ENCODE peak calls at places on chromosomes 16 and 17, in nine cellular contexts. H is IMR-90; L is lung; Z is heart right ventricle; Q is PC-9; U is stomach; Y is MM.1S; W is right lobe of liver; P is CD8-positive, alpha-beta T cell. D is an unnamed sample. For H3K36me3, the result is how much of the 10 kb centered on the place peaks cover.

GRCh38 chr16:48596326-48596725 is 13.7 kb downstream of the N4BP1 start:
- DNase-seq in H (no peak), L (no peak), Z (no peak), Q (no peak), U (no peak), Y (peak), W (no peak), P (peak), D (no peak)

GRCh38 chr17:78674595-78675315 is 97.6 kb upstream of the DNAH17 start:
- DNase-seq in H (no peak), L (no peak), Z (no peak), Q (no peak), U (no peak), Y (no peak), W (no peak), P (no peak), D (no peak)

GRCh38 chr16:80570106-80570478 is 29.3 kb downstream of the DYNLRB2 start:
- DNase-seq in H (peak), L (no peak), Z (no peak), Q (no peak), U (no peak), Y (no peak), W (no peak), P (no peak), D (peak)

GRCh38 chr16:12449795-12450194 is 353.9 kb downstream of the CPPED1 start:
- DNase-seq in H (peak), L (no peak), Z (no peak), Q (no peak), U (no peak), Y (no peak), W (no peak), P (no peak), D (peak)

GRCh38 chr16:11681977-11682654 is 13.9 kb downstream of the SNN start:
- DNase-seq in H (no peak), L (no peak), Z (no peak), Q (no peak), U (peak), Y (peak), W (no peak), P (no peak), D (no peak)

GRCh38 chr16:74691093-74691855 is 9.4 kb downstream of the MLKL start:
- DNase-seq in H (peak), L (no peak), Z (no peak), Q (no peak), U (no peak), Y (no peak), W (no peak), P (no peak), D (no peak)

GRCh38 chr17:7363311-7363710 is 8.4 kb downstream of the TMEM95 start:
- DNase-seq in H (peak), L (no peak), Z (no peak), Q (no peak), U (no peak), Y (no peak), W (no peak), P (no peak), D (peak)

GRCh38 chr16:19664166-19664565 is 53.9 kb downstream of the KNOP1 start:
- DNase-seq in H (no peak), L (no peak), Z (no peak), Q (no peak), U (no peak), Y (no peak), W (no peak), P (no peak), D (no peak)

GRCh38 chr17:45973099-45973838 is 25.8 kb upstream of the STH start:
- DNase-seq in H (no peak), L (peak), Z (peak), Q (no peak), U (peak), Y (no peak), W (no peak), P (no peak), D (no peak)

GRCh38 chr16:67406628-67407027 is 9.6 kb downstream of the ZDHHC1 start:
- DNase-seq in H (peak), L (no peak), Z (no peak), Q (no peak), U (no peak), Y (no peak), W (no peak), P (no peak), D (peak)

GRCh38 chr17:69643686-69644085 is 229.2 kb downstream of the MAP2K6 start:
- DNase-seq in H (no peak), L (no peak), Z (peak), Q (no peak), U (no peak), Y (no peak), W (no peak), P (no peak), D (no peak)

GRCh38 chr16:86980644-86981043 is 336.5 kb downstream of the C16orf95 start:
- DNase-seq in H (no peak), L (no peak), Z (no peak), Q (no peak), U (no peak), Y (no peak), W (no peak), P (no peak), D (no peak)

GRCh38 chr16:21614896-21615295 is 15.5 kb downstream of the METTL9 start:
- DNase-seq in H (no peak), L (no peak), Z (no peak), Q (no peak), U (no peak), Y (no peak), W (no peak), P (no peak), D (no peak)

GRCh38 chr17:82883461-82884031 is 43.7 kb upstream of the ZNF750 start:
- DNase-seq in H (no peak), L (no peak), Z (no peak), Q (no peak), U (no peak), Y (no peak), W (no peak), P (peak), D (no peak)

GRCh38 chr17:72697602-72698146 is 394.8 kb downstream of the SLC39A11 start:
- DNase-seq in H (peak), L (no peak), Z (no peak), Q (no peak), U (no peak), Y (no peak), W (no peak), P (no peak), D (no peak)

GRCh38 chr17:36673637-36674277 is 72.4 kb downstream of the MRM1 start:
- DNase-seq in H (no peak), L (no peak), Z (no peak), Q (no peak), U (no peak), Y (no peak), W (no peak), P (no peak), D (no peak)

GRCh38 chr17:29143894-29144293 is 36.3 kb downstream of the MYO18A start:
- DNase-seq in H (peak), L (no peak), Z (no peak), Q (peak), U (no peak), Y (peak), W (peak), P (no peak), D (peak)

GRCh38 chr17:49928826-49929475 is 40.0 kb upstream of the DLX4 start:
- DNase-seq in H (peak), L (no peak), Z (no peak), Q (no peak), U (no peak), Y (no peak), W (no peak), P (no peak), D (no peak)

GRCh38 chr17:29616300-29617048 is 6.2 kb downstream of the CORO6 start:
- DNase-seq in H (no peak), L (no peak), Z (no peak), Q (no peak), U (no peak), Y (no peak), W (no peak), P (peak), D (no peak)

DNA sequence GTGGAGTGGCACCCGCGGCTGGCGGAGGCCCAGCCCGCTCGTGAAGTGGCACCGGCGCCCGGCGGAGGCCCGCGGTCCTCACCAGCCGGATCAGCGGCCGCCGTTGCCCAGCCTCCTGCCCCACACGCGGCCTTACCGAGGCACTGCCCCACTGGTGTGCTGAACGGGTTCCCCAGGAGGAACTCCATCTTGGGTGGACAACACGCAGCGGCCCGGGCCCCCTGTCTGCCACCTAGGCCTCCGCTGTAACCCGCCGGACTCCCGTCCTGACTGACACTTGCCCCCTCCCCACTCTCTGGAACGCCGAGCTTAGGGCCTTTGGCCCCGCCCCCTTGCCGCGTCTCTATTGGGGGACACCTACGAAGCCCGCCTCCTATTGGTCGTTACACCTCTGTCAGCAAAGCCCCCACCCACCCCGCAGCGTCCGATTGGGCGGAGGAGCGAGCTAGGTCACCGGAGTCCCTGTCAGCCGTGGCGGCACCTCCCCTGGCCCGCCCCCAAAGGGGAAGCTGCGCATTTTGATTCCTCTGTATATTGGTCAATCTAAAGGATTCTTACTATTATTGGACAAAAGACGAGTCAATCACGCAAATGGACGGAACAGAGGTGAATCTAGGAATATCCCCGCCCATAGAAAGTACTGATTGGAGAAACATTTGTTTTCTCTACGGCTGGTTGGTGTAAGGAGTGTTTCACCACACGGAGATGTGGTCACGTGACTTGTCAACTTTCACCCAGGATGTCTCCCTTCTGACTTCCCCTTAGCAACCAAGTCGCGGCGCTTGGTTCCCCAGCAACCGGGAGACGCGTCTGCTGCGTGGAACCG is at the start of the genes DRC3 and TOM1L2:
- DNase-seq in H (peak), L (peak), Z (peak), Q (peak), U (peak), Y (peak), W (peak), P (peak), D (peak)
- TF ChIP-seq CTCF in H (no peak), L (no peak), Z (peak), Q (no peak), U (no peak), Y (no peak), W (peak), P (no peak), D (no peak)

GRCh38 chr17:76772842-76773521 is 35.1 kb downstream of the MFSD11 start:
- DNase-seq in H (peak), L (no peak), Z (no peak), Q (peak), U (no peak), Y (no peak), W (no peak), P (peak), D (peak)
- H3K36me3 ChIP-seq in H (under half), L (under half), Z (under half), Q (under half), U (half or more), Y (under half), W (under half), P (under half), D (under half)

GRCh38 chr17:39938140-39938869 is 10.8 kb downstream of the LRRC3C start:
- DNase-seq in H (no peak), L (no peak), Z (no peak), Q (no peak), U (no peak), Y (no peak), W (no peak), P (no peak), D (no peak)
- TF ChIP-seq CTCF in H (no peak), L (no peak), Z (no peak), Q (no peak), U (no peak), Y (no peak), W (no peak), P (no peak), D (no peak)

GRCh38 chr17:17815062-17815406 is 21.8 kb downstream of the SREBF1 start:
- DNase-seq in H (no peak), L (no peak), Z (peak), Q (no peak), U (no peak), Y (no peak), W (no peak), P (no peak), D (no peak)
- H3K36me3 ChIP-seq in H (half or more), L (under half), Z (under half), Q (under half), U (half or more), Y (under half), W (half or more), P (half or more), D (half or more)

DNA sequence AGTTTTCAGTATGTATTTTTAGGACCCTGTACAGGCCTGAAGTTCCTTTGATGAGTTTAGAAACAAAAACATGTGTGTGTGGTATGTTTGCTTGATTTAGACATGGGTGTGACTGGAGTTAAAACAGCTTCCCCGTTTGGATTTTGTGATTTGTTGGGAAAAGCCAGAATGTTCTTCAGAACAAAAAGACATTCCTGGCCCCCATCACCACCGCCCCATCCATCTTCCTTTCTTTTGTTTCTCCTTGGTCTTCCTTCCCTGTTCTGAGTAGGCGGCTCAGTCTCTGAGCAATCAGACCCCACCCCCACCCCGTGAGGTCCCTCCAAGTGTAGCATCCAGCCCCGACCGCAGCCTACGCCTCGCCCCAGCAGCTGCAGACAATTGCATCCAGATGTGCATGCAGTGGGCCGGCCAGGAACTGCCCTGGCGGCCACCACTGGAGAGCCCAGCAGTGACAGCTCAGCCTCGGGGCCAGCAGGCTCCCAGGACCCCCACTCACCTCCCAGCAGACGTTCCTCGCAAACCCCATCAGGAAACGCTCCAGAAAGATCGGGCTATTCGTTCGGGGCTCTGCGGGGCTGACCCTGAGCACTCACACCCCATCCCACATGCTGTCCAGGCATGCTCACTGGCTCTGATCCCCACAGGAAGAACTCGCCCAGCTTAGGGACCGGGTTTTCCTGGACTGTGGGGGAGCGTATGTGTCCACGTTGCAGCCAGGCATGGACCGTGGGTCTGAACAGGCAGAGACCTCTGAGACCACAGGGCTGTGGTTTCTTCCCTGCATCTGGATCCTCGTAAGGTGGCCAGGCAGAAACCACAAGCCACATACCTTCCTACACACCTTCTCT is 99.8 kb upstream of the CDH5 start:
- DNase-seq in H (peak), L (peak), Z (peak), Q (no peak), U (no peak), Y (no peak), W (no peak), P (no peak), D (peak)
- TF ChIP-seq CTCF in H (no peak), L (no peak), Z (no peak), Q (no peak), U (no peak), Y (no peak), W (no peak), P (no peak), D (peak)

DNA sequence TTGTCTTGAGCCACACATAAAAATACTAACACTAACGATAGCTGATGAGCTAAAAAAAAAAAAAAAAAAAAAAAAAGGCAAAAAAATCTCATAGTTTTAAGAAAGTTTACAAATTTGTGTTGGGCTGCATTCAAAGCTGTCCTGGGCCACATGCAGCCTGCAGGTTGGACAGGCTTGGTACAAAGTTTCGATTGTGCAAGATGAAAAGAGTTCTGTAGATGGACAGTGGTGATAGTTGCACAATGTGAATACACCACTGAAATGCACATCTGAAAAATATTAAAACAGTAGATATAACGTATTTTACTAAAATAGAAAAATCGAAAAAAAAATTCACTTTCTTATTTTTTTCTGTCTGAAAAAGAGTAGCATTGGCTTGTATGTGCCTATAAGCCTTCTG is 42.9 kb downstream of the AMFR start:
- DNase-seq in H (no peak), L (no peak), Z (no peak), Q (no peak), U (no peak), Y (no peak), W (no peak), P (no peak), D (no peak)
- H3K36me3 ChIP-seq in H (under half), L (under half), Z (under half), Q (under half), U (half or more), Y (under half), W (under half), P (under half), D (under half)

DNA sequence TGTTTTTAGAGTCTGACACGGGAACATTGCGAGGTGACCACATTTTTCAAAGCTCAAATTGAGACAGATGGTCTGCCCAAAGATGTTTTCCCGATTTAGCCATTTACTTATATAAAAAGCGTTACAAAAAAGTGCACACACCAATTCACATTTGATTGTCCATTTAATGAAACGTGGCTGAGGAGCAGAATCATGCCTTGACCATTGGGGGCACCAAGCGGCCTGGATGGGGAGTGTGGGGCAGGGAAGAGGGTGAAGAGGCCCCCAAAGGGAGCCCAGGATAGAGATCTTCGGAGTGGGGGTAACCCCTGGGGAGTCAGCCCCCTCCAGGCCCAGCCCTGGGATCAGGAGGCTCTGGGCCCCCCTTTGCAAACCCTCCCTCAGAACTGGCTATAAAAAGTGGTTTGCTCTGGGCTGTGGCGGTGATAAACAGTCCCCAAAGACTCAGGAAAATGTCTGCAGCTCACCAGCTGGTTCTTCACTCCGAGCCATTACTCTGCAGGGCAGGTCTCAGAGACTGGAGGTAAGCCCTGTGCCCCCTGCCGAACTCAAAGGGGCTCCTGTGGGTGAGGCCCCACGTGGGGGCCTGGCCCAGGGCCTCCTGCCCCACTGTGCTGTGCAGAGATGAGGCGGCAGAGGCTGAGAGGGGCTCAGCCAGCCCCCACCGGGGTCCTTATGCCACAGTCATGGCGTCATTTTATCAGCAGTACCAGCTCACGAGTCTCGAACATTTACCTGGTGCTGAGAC is 105.9 kb upstream of the SEC14L1 start:
- DNase-seq in H (no peak), L (no peak), Z (no peak), Q (no peak), U (no peak), Y (no peak), W (no peak), P (no peak), D (no peak)
- TF ChIP-seq CTCF in H (no peak), L (no peak), Z (no peak), Q (no peak), U (no peak), Y (no peak), W (no peak), P (no peak), D (no peak)

DNA sequence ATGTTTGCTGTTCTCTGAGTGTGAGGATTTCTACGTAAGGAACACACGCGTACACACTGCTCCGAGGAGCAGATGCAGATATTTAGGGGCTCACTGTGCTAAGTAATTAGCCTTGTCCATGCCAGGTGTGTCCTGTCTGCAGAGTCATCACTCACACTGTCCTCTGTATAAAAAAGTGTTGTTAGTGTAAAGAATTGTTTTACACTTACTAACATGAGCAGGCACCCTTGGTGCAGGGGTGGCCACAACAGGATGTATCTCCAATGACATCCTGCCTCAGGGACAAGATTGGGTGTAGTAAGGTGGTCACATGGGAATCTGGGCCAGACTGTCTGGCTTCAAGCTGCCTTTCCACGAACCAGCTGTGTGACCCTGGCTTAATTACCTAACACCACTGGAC is 63.9 kb downstream of the NDEL1 start:
- DNase-seq in H (no peak), L (no peak), Z (no peak), Q (no peak), U (no peak), Y (no peak), W (no peak), P (no peak), D (no peak)
- H3K36me3 ChIP-seq in H (half or more), L (under half), Z (under half), Q (under half), U (under half), Y (under half), W (under half), P (under half), D (half or more)